ENCODE peak calls at places on chromosomes 1 and 21, in six cellular contexts. Q, A, S, P, Z and R are unnamed samples.

GRCh38 chr1:157682710-157683437 is 17.7 kb downstream of the FCRL3 start:
- DNase-seq in Q (no peak), A (no peak), S (no peak), P (no peak), Z (no peak), R (no peak)

GRCh38 chr1:59605184-59605583 is 209.6 kb upstream of the HOOK1 start:
- DNase-seq in Q (no peak), A (no peak), S (no peak), P (no peak), Z (no peak), R (no peak)

GRCh38 chr21:41247976-41248545 is 68.5 kb upstream of the FAM3B start:
- DNase-seq in Q (no peak), A (no peak), S (no peak), P (no peak), Z (no peak), R (no peak)

GRCh38 chr1:78491311-78492071 is 717 bp downstream of the PTGFR start:
- DNase-seq in Q (no peak), A (no peak), S (no peak), P (peak), Z (no peak), R (peak)

GRCh38 chr1:89790592-89790991 is 30.2 kb upstream of the LRRC8D start:
- DNase-seq in Q (no peak), A (no peak), S (no peak), P (no peak), Z (no peak), R (no peak)

GRCh38 chr1:235588916-235589515 is 60.6 kb downstream of the GNG4 start:
- DNase-seq in Q (no peak), A (no peak), S (no peak), P (peak), Z (peak), R (no peak)

GRCh38 chr21:44442266-44443125 is 12.8 kb upstream of the LRRC3 start:
- DNase-seq in Q (no peak), A (no peak), S (no peak), P (no peak), Z (no peak), R (no peak)

GRCh38 chr1:228347181-228347580 is 59.5 kb downstream of the TRIM11 start:
- DNase-seq in Q (no peak), A (no peak), S (no peak), P (peak), Z (no peak), R (peak)

GRCh38 chr1:43267818-43268425 is 1.9 kb upstream of the TMEM125 start:
- DNase-seq in Q (no peak), A (no peak), S (no peak), P (no peak), Z (no peak), R (peak)

GRCh38 chr1:219092206-219092605 is 81.5 kb upstream of the LYPLAL1 start:
- DNase-seq in Q (no peak), A (no peak), S (no peak), P (no peak), Z (no peak), R (no peak)

GRCh38 chr1:244094880-244095522 is 43.9 kb downstream of the ZBTB18 start:
- DNase-seq in Q (no peak), A (no peak), S (no peak), P (no peak), Z (no peak), R (no peak)

GRCh38 chr1:43992232-43992995 is 1.0 kb downstream of the CCDC24 start:
- DNase-seq in Q (no peak), A (no peak), S (no peak), P (no peak), Z (no peak), R (no peak)

GRCh38 chr1:29129916-29130315 is 6.2 kb upstream of the TMEM200B start:
- DNase-seq in Q (no peak), A (no peak), S (no peak), P (no peak), Z (no peak), R (no peak)

GRCh38 chr1:164780863-164781262 is 221.9 kb downstream of the PBX1 start:
- DNase-seq in Q (no peak), A (no peak), S (no peak), P (no peak), Z (no peak), R (no peak)

GRCh38 chr21:34603710-34604057 is 11.2 kb downstream of the RCAN1 start:
- DNase-seq in Q (no peak), A (no peak), S (no peak), P (no peak), Z (no peak), R (no peak)

GRCh38 chr1:155812878-155813277 is 44.1 kb downstream of the GON4L start:
- DNase-seq in Q (no peak), A (no peak), S (no peak), P (no peak), Z (no peak), R (no peak)

GRCh38 chr1:114482585-114482984 is 28.4 kb downstream of the TRIM33 start:
- DNase-seq in Q (peak), A (no peak), S (peak), P (no peak), Z (no peak), R (no peak)

GRCh38 chr1:184160942-184161698 is 109.6 kb downstream of the TSEN15 start:
- DNase-seq in Q (no peak), A (no peak), S (no peak), P (no peak), Z (no peak), R (no peak)

GRCh38 chr1:12417389-12417788 is 187.6 kb downstream of the VPS13D start:
- DNase-seq in Q (no peak), A (no peak), S (no peak), P (no peak), Z (no peak), R (no peak)

GRCh38 chr1:5960336-5960735 is 31.9 kb downstream of the NPHP4 start:
- DNase-seq in Q (no peak), A (no peak), S (no peak), P (no peak), Z (no peak), R (peak)

GRCh38 chr1:221392453-221392852 is 349.4 kb downstream of the DUSP10 start:
- DNase-seq in Q (no peak), A (peak), S (no peak), P (no peak), Z (no peak), R (no peak)

GRCh38 chr1:54324031-54324654 is 82.1 kb downstream of the SSBP3 start:
- DNase-seq in Q (no peak), A (no peak), S (no peak), P (peak), Z (no peak), R (peak)

GRCh38 chr1:44559361-44559760 is 114.9 kb downstream of the TMEM53 start:
- DNase-seq in Q (no peak), A (no peak), S (no peak), P (no peak), Z (no peak), R (no peak)

GRCh38 chr1:206143537-206144155 is 26.5 kb upstream of the AVPR1B start:
- DNase-seq in Q (no peak), A (no peak), S (no peak), P (no peak), Z (no peak), R (no peak)

GRCh38 chr1:25099343-25099951 is 132.9 kb downstream of the SYF2 start:
- DNase-seq in Q (peak), A (no peak), S (no peak), P (no peak), Z (no peak), R (no peak)

GRCh38 chr1:81097860-81098259 is 702.9 kb upstream of the ADGRL2 start:
- DNase-seq in Q (no peak), A (no peak), S (no peak), P (no peak), Z (no peak), R (no peak)

GRCh38 chr1:3695326-3696217 is 43.3 kb downstream of the TP73 start:
- DNase-seq in Q (peak), A (no peak), S (peak), P (peak), Z (no peak), R (peak)

GRCh38 chr1:150073516-150073915 is 5.9 kb downstream of the VPS45 start:
- DNase-seq in Q (no peak), A (no peak), S (no peak), P (no peak), Z (no peak), R (no peak)

GRCh38 chr21:37257967-37258877 is 8.9 kb downstream of the VPS26C start:
- DNase-seq in Q (peak), A (no peak), S (peak), P (peak), Z (peak), R (peak)